ENCODE peak calls at places on chromosomes 4 and X, in seven cellular contexts. S, Z, D, Y, R, M and Q are unnamed samples.

GRCh38 chr4:99205104-99205979 is 13.7 kb downstream of the ADH6 start:
- DNase-seq in S (peak), Z (no peak), D (no peak), Y (no peak), R (no peak), M (no peak), Q (no peak)

GRCh38 chrX:10615931-10616780 is 4.2 kb downstream of the MID1 start:
- DNase-seq in S (no peak), Z (peak), D (no peak), Y (no peak), R (peak), M (no peak), Q (peak)

GRCh38 chrX:129649268-129650182 is 5.2 kb downstream of the APLN start:
- DNase-seq in S (no peak), Z (no peak), D (no peak), Y (no peak), R (no peak), M (no peak), Q (no peak)

GRCh38 chr4:87209696-87210095 is 10.7 kb downstream of the KLHL8 start:
- DNase-seq in S (no peak), Z (peak), D (no peak), Y (no peak), R (no peak), M (no peak), Q (no peak)

GRCh38 chr4:139144911-139145551 is 32.0 kb downstream of the ELF2 start:
- DNase-seq in S (peak), Z (no peak), D (no peak), Y (no peak), R (peak), M (no peak), Q (no peak)

GRCh38 chrX:133786382-133786781 is 199.0 kb downstream of the GPC3 start:
- DNase-seq in S (peak), Z (no peak), D (no peak), Y (no peak), R (no peak), M (no peak), Q (no peak)

GRCh38 chr4:163748474-163748873 is 254.0 kb downstream of the TMA16 start:
- DNase-seq in S (peak), Z (no peak), D (no peak), Y (peak), R (peak), M (no peak), Q (no peak)

GRCh38 chr4:74054483-74055032 is 16.1 kb upstream of the CXCL3 start:
- DNase-seq in S (no peak), Z (no peak), D (no peak), Y (no peak), R (no peak), M (no peak), Q (no peak)

GRCh38 chr4:36243355-36244256 is 708 bp downstream of the ARAP2 start:
- DNase-seq in S (no peak), Z (peak), D (no peak), Y (peak), R (peak), M (no peak), Q (no peak)

GRCh38 chr4:139665690-139666529 is at the start of gene MGST2:
- DNase-seq in S (peak), Z (peak), D (no peak), Y (peak), R (no peak), M (no peak), Q (peak)

GRCh38 chr4:4780634-4781287 is 78.7 kb upstream of the MSX1 start:
- DNase-seq in S (no peak), Z (no peak), D (no peak), Y (no peak), R (no peak), M (no peak), Q (no peak)

GRCh38 chrX:109966246-109966645 is 36.7 kb upstream of the TMEM164 start:
- DNase-seq in S (no peak), Z (no peak), D (no peak), Y (no peak), R (no peak), M (no peak), Q (no peak)

GRCh38 chrX:28997716-28998115 is 410.5 kb downstream of the IL1RAPL1 start:
- DNase-seq in S (no peak), Z (no peak), D (no peak), Y (no peak), R (no peak), M (no peak), Q (no peak)

GRCh38 chr4:8275511-8275910 is 6.0 kb downstream of the HTRA3 start:
- DNase-seq in S (no peak), Z (no peak), D (no peak), Y (no peak), R (no peak), M (no peak), Q (no peak)

GRCh38 chr4:66555301-66555700 is 885.0 kb upstream of the EPHA5 start:
- DNase-seq in S (no peak), Z (no peak), D (no peak), Y (no peak), R (no peak), M (no peak), Q (no peak)

GRCh38 chrX:124804962-124805361 is 458.6 kb downstream of the SH2D1A start:
- DNase-seq in S (no peak), Z (no peak), D (no peak), Y (no peak), R (no peak), M (no peak), Q (no peak)

GRCh38 chr4:124529131-124529530 is 183.4 kb downstream of the ANKRD50 start:
- DNase-seq in S (no peak), Z (no peak), D (no peak), Y (no peak), R (no peak), M (no peak), Q (no peak)

GRCh38 chr4:37757705-37758104 is 68.8 kb upstream of the PGM2 start:
- DNase-seq in S (no peak), Z (no peak), D (no peak), Y (no peak), R (no peak), M (no peak), Q (no peak)

GRCh38 chr4:189046642-189047041 is 894.0 kb upstream of the FRG1 start:
- DNase-seq in S (no peak), Z (no peak), D (no peak), Y (peak), R (no peak), M (no peak), Q (no peak)

GRCh38 chr4:123176605-123177004 is 220.0 kb upstream of the SPRY1 start:
- DNase-seq in S (no peak), Z (no peak), D (no peak), Y (no peak), R (no peak), M (no peak), Q (no peak)

GRCh38 chrX:129360175-129360574 is 163.1 kb downstream of the SMARCA1 start:
- DNase-seq in S (peak), Z (peak), D (no peak), Y (peak), R (peak), M (peak), Q (peak)

GRCh38 chrX:79079477-79079876 is 65.0 kb upstream of the GPR174 start:
- DNase-seq in S (no peak), Z (no peak), D (no peak), Y (no peak), R (no peak), M (no peak), Q (no peak)

GRCh38 chr4:140888059-140888458 is 131.9 kb upstream of the TBC1D9 start:
- DNase-seq in S (no peak), Z (no peak), D (no peak), Y (no peak), R (no peak), M (no peak), Q (no peak)

GRCh38 chrX:119981286-119982070 is 37.9 kb upstream of the NKAP start:
- DNase-seq in S (no peak), Z (peak), D (no peak), Y (peak), R (peak), M (no peak), Q (peak)

GRCh38 chr4:2688281-2688680 is 67.9 kb downstream of the TNIP2 start:
- DNase-seq in S (no peak), Z (no peak), D (no peak), Y (no peak), R (no peak), M (no peak), Q (no peak)

GRCh38 chr4:48331577-48332340 is 9.6 kb upstream of the SLAIN2 start:
- DNase-seq in S (no peak), Z (no peak), D (no peak), Y (no peak), R (no peak), M (peak), Q (no peak)

GRCh38 chr4:87445964-87446363 is 23.6 kb downstream of the NUDT9 start:
- DNase-seq in S (no peak), Z (no peak), D (no peak), Y (no peak), R (no peak), M (no peak), Q (no peak)